ENCODE peak calls at places on chromosomes 11 and 22, in nine cellular contexts. I is stimulated activated CD4-positive, alpha-beta T cell treated with anti-CD3 and anti-CD28 coated beads, Interleukin-2, amount 100 ng/mL, for 24 hours; P is heart left ventricle; D is AG08395; O is EL; V is H7; C is sigmoid colon; F is left ventricle myocardium inferior; Q is fibroblast of the conjunctiva. L is an unnamed sample.

GRCh38 chr11:95014184-95014821 is 10.8 kb upstream of the KDM4E start:
- DNase-seq in V (no peak), C (no peak), F (no peak), D (no peak), Q (no peak), O (no peak), I (no peak), P (no peak), L (no peak)

GRCh38 chr11:1749787-1750351 is 526 bp downstream of the IFITM10 start:
- DNase-seq in D (peak), P (no peak), V (peak), C (no peak), Q (peak), F (no peak), I (no peak), O (peak), L (no peak)

GRCh38 chr11:128424867-128425285 is 162.5 kb downstream of the ETS1 start:
- DNase-seq in C (no peak), F (peak), P (peak), V (no peak), Q (no peak), O (no peak), D (peak), I (no peak), L (peak)

GRCh38 chr11:134360050-134360835 is 28.5 kb downstream of the GLB1L2 start:
- DNase-seq in I (peak), F (peak), V (peak), D (peak), C (peak), Q (peak), O (peak), P (peak), L (peak)

GRCh38 chr11:120384476-120384875 is 48.3 kb downstream of the ARHGEF12 start:
- DNase-seq in F (no peak), P (no peak), C (no peak), Q (no peak), I (no peak), O (peak), V (no peak), D (no peak), L (no peak)

GRCh38 chr22:46535876-46536558 is 1.4 kb downstream of the CELSR1 start:
- DNase-seq in P (no peak), D (no peak), I (no peak), Q (no peak), V (no peak), O (no peak), F (peak), C (no peak), L (no peak)

GRCh38 chr11:2904153-2905052 is 18.8 kb upstream of the CDKN1C start:
- DNase-seq in D (no peak), I (no peak), C (no peak), Q (no peak), P (no peak), V (no peak), O (no peak), F (no peak), L (peak)

GRCh38 chr11:1548221-1549070 is 23.6 kb downstream of the DUSP8 start:
- DNase-seq in O (peak), C (peak), V (peak), D (peak), I (no peak), F (peak), Q (no peak), P (peak), L (peak)

GRCh38 chr11:124717786-124718634 is 21.7 kb upstream of the NRGN start:
- DNase-seq in D (peak), I (peak), O (peak), F (peak), C (no peak), Q (no peak), V (peak), P (peak), L (no peak)

GRCh38 chr22:40547729-40548143 is 88.8 kb downstream of the MRTFA start:
- DNase-seq in P (no peak), C (no peak), Q (no peak), D (no peak), V (no peak), F (no peak), O (peak), I (no peak), L (no peak)

GRCh38 chr11:1283091-1283511 is 26.3 kb downstream of the TOLLIP start:
- DNase-seq in I (no peak), P (peak), D (no peak), O (no peak), Q (no peak), C (no peak), V (peak), F (no peak), L (no peak)

GRCh38 chr11:100629671-100630070 is 57.4 kb upstream of the ARHGAP42 start:
- DNase-seq in I (no peak), V (no peak), Q (no peak), D (no peak), F (no peak), O (no peak), P (no peak), C (no peak), L (no peak)

GRCh38 chr11:134275534-134276395 is at the start of gene GLB1L3:
- DNase-seq in P (no peak), I (peak), O (peak), Q (no peak), V (peak), D (peak), F (no peak), C (no peak), L (peak)